ENCODE peak calls at places on chromosome 18, in ten cellular contexts. X is Karpas-422; A is IMR-90; R is coronary artery; C is CD4-positive, CD25-positive, alpha-beta regulatory T cell; H is RWPE1; K is lower lobe of right lung; Z is left ventricle myocardium inferior; E is PC-3; B is WERI-Rb-1. F is an unnamed sample.

GRCh38 chr18:4806342-4806741 is 351.2 kb upstream of the DLGAP1 start:
- DNase-seq in X (no peak), A (no peak), R (no peak), C (no peak), H (no peak), K (no peak), Z (no peak), E (no peak), B (no peak), F (no peak)

GRCh38 chr18:22283397-22283796 is 114.0 kb downstream of the GATA6 start:
- DNase-seq in X (no peak), A (peak; percentile 56), R (no peak), C (no peak), H (no peak), K (no peak), Z (no peak), E (no peak), B (no peak), F (no peak)

GRCh38 chr18:59662008-59662701 is 35.1 kb downstream of the CCBE1 start:
- DNase-seq in X (no peak), A (peak; percentile 72), R (no peak), C (no peak), H (peak; percentile 64), K (no peak), Z (no peak), E (peak; percentile 88), B (no peak), F (peak; percentile 44)

GRCh38 chr18:22710628-22711380 is 222.3 kb upstream of the RBBP8 start:
- DNase-seq in X (no peak), A (peak; percentile 64), R (no peak), C (no peak), H (peak; percentile 75), K (no peak), Z (peak; percentile 33), E (peak; percentile 61), B (peak; percentile 20), F (peak; percentile 18)

GRCh38 chr18:47050468-47050867 is 15.0 kb upstream of the ELOA2 start:
- DNase-seq in X (peak; percentile 70), A (peak; percentile 60), R (no peak), C (peak; percentile 2), H (peak; percentile 11), K (no peak), Z (no peak), E (peak; percentile 37), B (peak; percentile 45), F (no peak)

GRCh38 chr18:34970106-34970505 is 71.1 kb upstream of the MAPRE2 start:
- DNase-seq in X (no peak), A (peak; percentile 51), R (no peak), C (no peak), H (no peak), K (no peak), Z (no peak), E (no peak), B (no peak), F (no peak)

GRCh38 chr18:48928787-48929186 is 22.0 kb downstream of the SMAD7 start:
- DNase-seq in X (peak; percentile 93), A (peak; percentile 42), R (no peak), C (peak; percentile 74), H (no peak), K (peak; percentile 88), Z (peak; percentile 68), E (no peak), B (no peak), F (no peak)

GRCh38 chr18:45161850-45162249 is 453.4 kb upstream of the SLC14A2 start:
- DNase-seq in X (no peak), A (no peak), R (no peak), C (no peak), H (no peak), K (no peak), Z (no peak), E (no peak), B (no peak), F (no peak)

GRCh38 chr18:23824235-23824634 is 135.0 kb downstream of the LAMA3 start:
- DNase-seq in X (no peak), A (peak; percentile 16), R (no peak), C (no peak), H (no peak), K (no peak), Z (no peak), E (no peak), B (no peak), F (no peak)

GRCh38 chr18:48920408-48921038 is 30.2 kb downstream of the SMAD7 start:
- DNase-seq in X (no peak), A (no peak), R (peak; percentile 69), C (no peak), H (no peak), K (no peak), Z (no peak), E (no peak), B (no peak), F (no peak)

GRCh38 chr18:79071037-79071960 is 2.1 kb downstream of the ATP9B start:
- DNase-seq in X (peak; percentile 57), A (no peak), R (peak; percentile 17), C (no peak), H (no peak), K (no peak), Z (no peak), E (no peak), B (no peak), F (no peak)

GRCh38 chr18:73715228-73715670 is 432.4 kb downstream of the FBXO15 start:
- DNase-seq in X (no peak), A (peak; percentile 42), R (no peak), C (no peak), H (no peak), K (no peak), Z (no peak), E (no peak), B (no peak), F (no peak)

GRCh38 chr18:52572036-52572750 is 232.2 kb downstream of the DCC start:
- DNase-seq in X (no peak), A (no peak), R (no peak), C (no peak), H (no peak), K (no peak), Z (no peak), E (no peak), B (peak; percentile 55), F (no peak)

DNA sequence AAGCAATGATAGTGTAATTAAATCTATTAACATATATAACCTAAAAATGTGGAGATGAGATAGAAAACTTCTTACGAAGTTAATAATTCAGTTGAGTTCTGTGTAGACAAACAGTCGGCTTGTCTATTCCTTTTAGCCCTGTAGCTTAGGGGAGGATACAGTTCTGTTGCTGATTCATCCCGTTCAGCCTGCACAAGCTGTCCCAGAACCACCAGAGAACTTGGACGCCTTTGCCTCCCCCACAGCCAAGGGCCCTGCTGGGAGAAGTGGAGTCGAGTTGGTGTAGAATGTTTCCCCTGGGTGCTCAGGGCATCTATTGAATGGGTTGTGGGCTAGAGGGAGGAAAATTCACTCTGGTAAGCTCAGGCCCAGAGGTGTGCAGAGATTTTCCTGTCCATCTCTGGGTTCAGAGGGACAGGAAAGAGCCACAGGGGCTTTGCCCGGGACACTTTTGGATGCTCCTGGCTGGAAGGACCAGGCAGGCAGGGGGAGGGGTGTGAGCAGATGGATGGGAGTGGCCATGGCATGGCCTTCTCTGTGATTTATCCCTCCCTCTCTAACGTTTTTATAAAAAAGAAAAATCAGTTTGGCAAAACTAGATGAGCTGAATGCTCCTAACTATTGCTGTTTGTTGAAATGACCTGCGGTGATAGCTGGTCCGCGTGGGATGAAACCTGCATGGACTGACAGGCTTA is 42.8 kb upstream of the GALR1 start:
- DNase-seq in X (no peak), A (peak; percentile 70), R (no peak), C (no peak), H (no peak), K (no peak), Z (peak; percentile 62), E (no peak), B (peak; percentile 59), F (no peak)
- H3K27ac ChIP-seq in X (no peak overlapping the region), A (peak overlapping the region; percentile 14), R (peak overlapping the region; percentile 66), C (peak overlapping the region; percentile 2), H (no peak overlapping the region), K (peak overlapping the region; percentile 44), Z (peak overlapping the region; percentile 64), E (no peak overlapping the region), B (peak overlapping the region; percentile 23), F (no peak overlapping the region)

GRCh38 chr18:54780970-54781369 is 47.3 kb upstream of the RAB27B start:
- DNase-seq in X (no peak), A (no peak), R (no peak), C (no peak), H (no peak), K (no peak), Z (no peak), E (no peak), B (no peak), F (no peak)
- H3K27ac ChIP-seq in X (no peak overlapping the region), A (no peak overlapping the region), R (no peak overlapping the region), C (no peak overlapping the region), H (no peak overlapping the region), K (no peak overlapping the region), Z (no peak overlapping the region), E (no peak overlapping the region), B (no peak overlapping the region), F (no peak overlapping the region)

DNA sequence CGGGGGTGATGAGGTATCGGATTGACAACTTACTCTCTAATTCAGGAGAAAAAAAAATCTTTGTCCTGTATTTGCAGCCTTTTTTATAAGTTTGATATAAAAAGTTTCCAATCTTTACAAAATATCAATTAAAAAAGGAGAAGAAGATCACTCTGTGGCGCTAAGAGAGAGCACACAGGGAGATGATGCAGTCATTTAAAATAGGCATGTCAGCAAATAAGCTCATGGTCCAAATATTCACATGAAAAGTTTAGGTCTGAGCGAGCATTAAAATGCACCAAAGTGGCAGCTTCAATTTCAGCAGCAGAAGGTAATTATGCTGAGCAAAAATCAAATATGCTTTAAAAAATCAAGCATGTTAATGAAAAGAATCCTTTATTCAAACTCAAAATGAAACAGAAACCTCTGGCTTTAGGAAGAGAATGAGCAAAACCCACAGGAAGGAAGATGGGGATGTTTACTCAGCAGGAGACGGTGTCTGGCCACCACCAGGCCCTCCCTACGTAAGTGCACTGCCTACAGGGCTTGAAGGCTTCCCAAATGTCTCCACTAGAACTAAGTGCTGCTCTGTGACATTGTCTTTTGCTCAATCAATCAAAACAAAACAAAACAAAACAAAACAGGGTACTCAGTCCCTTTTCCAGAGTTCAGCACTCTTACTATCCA is 120.5 kb downstream of the L3MBTL4 start:
- DNase-seq in X (no peak), A (no peak), R (no peak), C (no peak), H (no peak), K (no peak), Z (no peak), E (no peak), B (no peak), F (no peak)
- H3K27ac ChIP-seq in X (no peak overlapping the region), A (no peak overlapping the region), R (no peak overlapping the region), C (no peak overlapping the region), H (no peak overlapping the region), K (no peak overlapping the region), Z (no peak overlapping the region), E (no peak overlapping the region), B (no peak overlapping the region), F (no peak overlapping the region)

DNA sequence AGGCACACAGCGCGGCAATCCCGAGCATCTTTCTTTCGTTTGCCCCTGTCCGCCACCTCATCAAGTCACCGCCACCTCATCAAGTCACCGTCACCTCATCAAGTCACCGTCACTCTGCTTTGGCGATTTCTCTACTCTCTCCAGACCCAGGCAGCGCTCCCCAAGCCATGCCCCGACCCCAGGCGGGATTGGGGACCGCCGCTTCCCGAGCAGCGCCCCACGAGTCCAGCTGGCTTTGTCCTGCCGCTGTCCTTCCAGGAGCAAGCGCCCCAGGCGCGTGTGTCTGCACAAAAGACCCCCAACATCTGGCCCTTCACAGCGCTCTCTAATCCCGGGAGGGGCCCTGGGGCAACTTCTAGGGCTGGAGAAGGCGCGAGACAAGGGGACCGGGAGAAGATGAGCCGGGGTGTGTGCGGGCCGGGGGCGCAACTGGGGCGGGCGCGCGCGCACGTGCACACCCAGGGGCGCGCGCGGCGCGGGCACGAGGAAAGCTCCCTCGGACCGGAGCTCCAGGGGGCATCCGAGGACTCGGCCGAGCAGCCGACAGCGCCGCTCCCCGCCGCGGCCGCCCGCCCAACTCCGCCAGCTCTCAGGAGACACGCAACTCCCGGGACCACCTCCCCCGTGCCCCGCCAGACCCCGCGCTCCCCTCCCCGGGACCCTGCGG is 630 bp upstream of the RNF152 start:
- DNase-seq in X (peak; percentile 46), A (peak; percentile 61), R (peak; percentile 75), C (peak; percentile 15), H (peak; percentile 52), K (peak; percentile 55), Z (peak; percentile 59), E (no peak), B (peak; percentile 75), F (no peak)
- H3K27ac ChIP-seq in X (no peak overlapping the region), A (peak overlapping the region; percentile 67), R (peak overlapping the region; percentile 94), C (no peak overlapping the region), H (peak overlapping the region; percentile 76), K (peak overlapping the region; percentile 78), Z (peak overlapping the region; percentile 92), E (no peak overlapping the region), B (peak overlapping the region; percentile 59), F (peak overlapping the region; percentile 57)